ENCODE peak calls at places on chromosomes 11 and 22, in nine cellular contexts. B is spleen, W is adrenal gland, I is NCI-H526 treated with DMSO at 0.1 percent for 48 hours, N is uterus, O is right atrium auricular region, V is iris pigment epithelial cell, M is thoracic aorta, Y is dorsolateral prefrontal cortex. U is an unnamed sample.

GRCh38 chr11:119727523-119728081 is 1.4 kb downstream of the NECTIN1 start:
- DNase-seq in B (peak; percentile 90), W (no peak), I (peak; percentile 80), N (no peak), O (no peak), V (no peak), M (no peak), Y (no peak), U (no peak)

GRCh38 chr11:61551630-61552029 is 29.2 kb downstream of the SYT7 start:
- DNase-seq in B (no peak), W (peak; percentile 69), I (no peak), N (no peak), O (peak; percentile 73), V (peak; percentile 6), M (no peak), Y (no peak), U (no peak)

GRCh38 chr22:38335077-38335476 is 17.8 kb upstream of the CSNK1E start:
- DNase-seq in B (no peak), W (no peak), I (no peak), N (no peak), O (no peak), V (peak; percentile 40), M (no peak), Y (no peak), U (no peak)

GRCh38 chr11:5809122-5809519 is 397 bp downstream of the OR52N2 start:
- DNase-seq in B (no peak), W (no peak), I (no peak), N (no peak), O (no peak), V (no peak), M (no peak), Y (no peak), U (no peak)

GRCh38 chr22:17159504-17159951 is 451 bp upstream of the HDHD5 start:
- DNase-seq in B (no peak), W (peak; percentile 55), I (no peak), N (peak; percentile 45), O (peak; percentile 60), V (peak; percentile 35), M (peak; percentile 8), Y (peak; percentile 58), U (no peak)

GRCh38 chr11:36427079-36427478 is 83.0 kb downstream of the TRAF6 start:
- DNase-seq in B (no peak), W (no peak), I (no peak), N (no peak), O (no peak), V (no peak), M (no peak), Y (no peak), U (no peak)

GRCh38 chr11:2708151-2708581 is 8.4 kb upstream of the KCNQ1OT1 start:
- DNase-seq in B (peak; percentile 53), W (no peak), I (no peak), N (peak; percentile 69), O (peak; percentile 68), V (no peak), M (no peak), Y (no peak), U (no peak)

GRCh38 chr11:65279713-65280459 is 18.1 kb downstream of the POLA2 start:
- DNase-seq in B (no peak), W (peak; percentile 85), I (no peak), N (peak; percentile 69), O (peak; percentile 80), V (peak; percentile 99), M (peak; percentile 56), Y (no peak), U (no peak)

GRCh38 chr11:133796043-133796795 is 49.1 kb downstream of the SPATA19 start:
- DNase-seq in B (no peak), W (no peak), I (no peak), N (no peak), O (no peak), V (no peak), M (no peak), Y (no peak), U (no peak)

GRCh38 chr11:33507967-33508366 is 192.7 kb downstream of the C11orf91 start:
- DNase-seq in B (no peak), W (peak; percentile 18), I (no peak), N (no peak), O (no peak), V (peak; percentile 89), M (no peak), Y (no peak), U (no peak)

GRCh38 chr11:95283653-95284052 is 52.7 kb upstream of the SESN3 start:
- DNase-seq in B (no peak), W (no peak), I (no peak), N (no peak), O (no peak), V (peak; percentile 36), M (no peak), Y (no peak), U (no peak)

GRCh38 chr22:47086596-47087248 is 324.3 kb downstream of the TBC1D22A start:
- DNase-seq in B (no peak), W (no peak), I (no peak), N (no peak), O (no peak), V (no peak), M (no peak), Y (no peak), U (no peak)

GRCh38 chr11:3087373-3087772 is 30.1 kb upstream of the CARS1 start:
- DNase-seq in B (no peak), W (no peak), I (no peak), N (no peak), O (no peak), V (no peak), M (no peak), Y (no peak), U (no peak)

GRCh38 chr11:12402027-12402426 is 24.7 kb downstream of the PARVA start:
- DNase-seq in B (no peak), W (no peak), I (no peak), N (no peak), O (no peak), V (peak; percentile 23), M (no peak), Y (no peak), U (no peak)

GRCh38 chr11:132588366-132588765 is 943.9 kb downstream of the OPCML start:
- DNase-seq in B (no peak), W (no peak), I (no peak), N (no peak), O (no peak), V (no peak), M (no peak), Y (no peak), U (no peak)

GRCh38 chr11:12029738-12030363 is 21.4 kb upstream of the DKK3 start:
- DNase-seq in B (no peak), W (no peak), I (no peak), N (no peak), O (no peak), V (no peak), M (no peak), Y (no peak), U (no peak)

GRCh38 chr11:63871962-63872832 is 33.3 kb downstream of the MARK2 start:
- DNase-seq in B (peak; percentile 89), W (peak; percentile 96), I (no peak), N (peak; percentile 78), O (peak; percentile 94), V (peak; percentile 91), M (peak; percentile 72), Y (peak; percentile 80), U (peak; percentile 92)

GRCh38 chr11:43947003-43947500 is 4.6 kb downstream of the C11orf96 start:
- DNase-seq in B (peak; percentile 67), W (peak; percentile 44), I (no peak), N (peak; percentile 61), O (peak; percentile 78), V (peak; percentile 55), M (no peak), Y (no peak), U (no peak)

GRCh38 chr22:45211848-45212247 is 28.8 kb downstream of the KIAA0930 start:
- DNase-seq in B (peak; percentile 53), W (no peak), I (no peak), N (no peak), O (no peak), V (no peak), M (no peak), Y (no peak), U (no peak)

GRCh38 chr22:26045855-26046254 is 123.4 kb upstream of the SEZ6L start:
- DNase-seq in B (no peak), W (no peak), I (no peak), N (no peak), O (no peak), V (no peak), M (no peak), Y (no peak), U (no peak)

GRCh38 chr11:116515666-116516184 is 257.1 kb downstream of the BUD13 start:
- DNase-seq in B (no peak), W (no peak), I (peak; percentile 50), N (no peak), O (no peak), V (no peak), M (no peak), Y (no peak), U (no peak)

GRCh38 chr11:41522899-41523672 is 63.6 kb upstream of the LRRC4C start:
- DNase-seq in B (no peak), W (no peak), I (no peak), N (no peak), O (no peak), V (no peak), M (no peak), Y (no peak), U (no peak)

GRCh38 chr22:47372111-47372581 is 609.7 kb downstream of the TBC1D22A start:
- DNase-seq in B (peak; percentile 51), W (no peak), I (no peak), N (peak; percentile 1), O (no peak), V (no peak), M (no peak), Y (no peak), U (no peak)

GRCh38 chr11:32187106-32187505 is 96.2 kb downstream of the RCN1 start:
- DNase-seq in B (no peak), W (no peak), I (no peak), N (no peak), O (no peak), V (no peak), M (no peak), Y (no peak), U (no peak)

GRCh38 chr11:24389575-24389974 is 107.3 kb upstream of the LUZP2 start:
- DNase-seq in B (no peak), W (no peak), I (no peak), N (no peak), O (no peak), V (no peak), M (no peak), Y (no peak), U (no peak)

GRCh38 chr22:35631597-35631996 is 14.5 kb upstream of the MB start:
- DNase-seq in B (peak; percentile 68), W (peak; percentile 55), I (peak; percentile 3), N (no peak), O (no peak), V (peak; percentile 36), M (no peak), Y (no peak), U (no peak)

GRCh38 chr11:118752654-118753053 is 38.3 kb downstream of the DDX6 start:
- DNase-seq in B (no peak), W (no peak), I (no peak), N (no peak), O (no peak), V (no peak), M (no peak), Y (no peak), U (no peak)

GRCh38 chr22:10741210-10741609 is 4786.8 kb upstream of the OR11H1 start:
- DNase-seq in B (no peak), W (no peak), I (no peak), N (no peak), O (no peak), V (no peak), M (no peak), Y (no peak), U (no peak)

GRCh38 chr11:123719452-123719851 is 22.0 kb downstream of the ZNF202 start:
- DNase-seq in B (no peak), W (no peak), I (no peak), N (no peak), O (no peak), V (peak; percentile 53), M (no peak), Y (no peak), U (no peak)

GRCh38 chr11:133530501-133530835 is 1.8 kb downstream of the OPCML start:
- DNase-seq in B (no peak), W (no peak), I (no peak), N (no peak), O (no peak), V (no peak), M (no peak), Y (no peak), U (no peak)

GRCh38 chr11:14422052-14422813 is 63.2 kb upstream of the RRAS2 start:
- DNase-seq in B (peak; percentile 81), W (peak; percentile 89), I (no peak), N (peak; percentile 87), O (peak; percentile 94), V (peak; percentile 100), M (peak; percentile 63), Y (peak; percentile 52), U (peak; percentile 65)